ENCODE peak calls at places on chromosomes 2 and 18, in seven cellular contexts. O, L, X, B, V, D and T are unnamed samples.

GRCh38 chr2:27304488-27305240 is 3.6 kb downstream of the UCN start:
- DNase-seq in O (no peak), L (no peak), X (no peak), B (no peak), V (no peak), D (no peak), T (no peak)

GRCh38 chr2:108909275-108909823 is 79.7 kb downstream of the EDAR start:
- DNase-seq in O (no peak), L (no peak), X (no peak), B (no peak), V (peak; percentile 37), D (no peak), T (peak; percentile 18)

GRCh38 chr2:11655495-11655894 is 14.5 kb downstream of the NTSR2 start:
- DNase-seq in O (no peak), L (no peak), X (no peak), B (no peak), V (no peak), D (no peak), T (no peak)

GRCh38 chr18:77116201-77117080 is 16.1 kb downstream of the MBP start:
- DNase-seq in O (no peak), L (no peak), X (no peak), B (no peak), V (no peak), D (no peak), T (no peak)

GRCh38 chr2:235659767-235660322 is 166.0 kb downstream of the AGAP1 start:
- DNase-seq in O (peak; percentile 93), L (no peak), X (no peak), B (peak; percentile 95), V (no peak), D (no peak), T (no peak)

GRCh38 chr18:23857756-23858155 is 156.8 kb upstream of the TTC39C start:
- DNase-seq in O (peak; percentile 82), L (no peak), X (no peak), B (peak; percentile 32), V (no peak), D (peak; percentile 89), T (no peak)

GRCh38 chr2:39665811-39666488 is at the start of gene TMEM178A:
- DNase-seq in O (no peak), L (no peak), X (peak; percentile 70), B (peak; percentile 15), V (peak; percentile 76), D (no peak), T (peak; percentile 67)

GRCh38 chr18:59621027-59621426 is 76.2 kb downstream of the CCBE1 start:
- DNase-seq in O (peak; percentile 61), L (no peak), X (no peak), B (no peak), V (peak; percentile 24), D (no peak), T (no peak)

GRCh38 chr2:1811258-1811970 is 67.1 kb upstream of the PXDN start:
- DNase-seq in O (peak; percentile 5), L (no peak), X (no peak), B (no peak), V (no peak), D (no peak), T (no peak)

GRCh38 chr18:9323750-9324445 is 10.7 kb upstream of the TWSG1 start:
- DNase-seq in O (peak; percentile 89), L (no peak), X (no peak), B (peak; percentile 61), V (no peak), D (no peak), T (no peak)

GRCh38 chr2:216539791-216540241 is 41.2 kb downstream of the RPL37A start:
- DNase-seq in O (peak; percentile 49), L (no peak), X (no peak), B (no peak), V (no peak), D (no peak), T (no peak)

DNA sequence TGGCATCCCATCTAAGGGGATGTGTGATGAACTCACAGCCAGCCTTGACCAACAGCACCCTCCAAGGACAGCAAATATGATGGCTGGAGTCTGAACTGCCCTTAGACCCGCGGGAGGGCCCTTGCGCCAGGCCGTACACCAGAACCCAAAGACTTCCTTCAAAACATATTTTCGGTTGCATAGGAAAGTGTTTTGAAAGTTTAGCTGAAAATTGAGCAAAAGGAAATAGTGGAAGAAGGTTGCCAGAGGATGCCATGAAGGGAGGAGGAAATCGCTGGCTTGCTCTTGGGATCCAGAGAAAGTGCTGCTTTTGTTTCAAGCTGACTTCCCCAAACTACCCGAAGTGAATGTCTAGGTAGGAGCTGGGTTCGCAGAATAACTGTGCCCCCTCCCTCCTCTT is 61.3 kb downstream of the IL1R2 start:
- DNase-seq in O (no peak), L (no peak), X (no peak), B (no peak), V (no peak), D (no peak), T (no peak)
- H3K18ac ChIP-seq in O (no peak overlapping the region), L (no peak overlapping the region), X (no peak overlapping the region), B (peak overlapping the region; percentile 89), V (no peak overlapping the region), D (no peak overlapping the region), T (no peak overlapping the region)

DNA sequence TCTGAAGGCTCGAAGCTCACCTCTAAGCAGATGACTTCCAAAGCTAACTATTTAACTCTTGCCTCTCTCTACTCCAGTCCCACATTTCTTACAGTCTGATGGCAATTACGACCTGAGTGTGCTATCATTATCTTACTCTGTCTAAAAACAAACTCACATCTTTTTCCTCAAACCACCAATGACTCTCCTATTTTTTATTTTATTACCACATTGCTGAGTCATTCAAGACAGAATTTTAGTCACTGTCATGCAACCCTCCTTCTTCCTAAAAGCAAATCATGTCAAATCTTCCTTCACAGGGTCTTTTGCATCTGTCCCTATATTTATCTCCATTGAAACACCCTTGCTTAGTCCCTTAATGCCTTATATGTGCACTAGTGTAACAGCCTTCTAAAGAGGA is 34.6 kb upstream of the C2orf15 start:
- DNase-seq in O (no peak), L (no peak), X (no peak), B (no peak), V (no peak), D (no peak), T (no peak)
- H3K9ac ChIP-seq in O (no peak overlapping the region), L (no peak overlapping the region), X (no peak overlapping the region), B (no peak overlapping the region), V (no peak overlapping the region), D (no peak overlapping the region), T (no peak overlapping the region)

DNA sequence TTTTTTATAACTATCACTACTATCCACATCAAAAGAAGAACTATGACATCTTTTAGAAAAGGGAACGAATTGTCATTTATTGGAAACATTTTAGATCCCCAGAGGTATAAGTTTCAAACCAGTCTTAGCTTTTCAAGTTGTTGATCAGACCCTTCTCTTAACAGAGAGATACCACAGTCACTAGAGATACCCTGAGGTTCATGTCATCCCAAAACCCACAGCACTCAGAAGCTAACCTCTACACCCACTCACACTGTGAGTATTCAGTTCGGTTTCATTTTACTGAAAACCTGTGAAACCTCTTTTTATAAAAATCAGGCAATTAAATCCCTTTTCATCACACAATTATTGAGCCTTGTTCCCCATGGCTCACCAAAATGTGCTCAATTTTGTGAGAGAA is 156.2 kb downstream of the DTNA start:
- DNase-seq in O (no peak), L (no peak), X (no peak), B (no peak), V (no peak), D (no peak), T (no peak)
- H3K18ac ChIP-seq in O (no peak overlapping the region), L (no peak overlapping the region), X (no peak overlapping the region), B (no peak overlapping the region), V (no peak overlapping the region), D (no peak overlapping the region), T (no peak overlapping the region)

GRCh38 chr2:28348149-28348567 is 44.5 kb upstream of the FOSL2 start:
- DNase-seq in O (no peak), L (no peak), X (no peak), B (no peak), V (no peak), D (no peak), T (no peak)
- H3K9ac ChIP-seq in O (no peak overlapping the region), L (no peak overlapping the region), X (no peak overlapping the region), B (peak overlapping the region; percentile 71), V (no peak overlapping the region), D (no peak overlapping the region), T (no peak overlapping the region)

DNA sequence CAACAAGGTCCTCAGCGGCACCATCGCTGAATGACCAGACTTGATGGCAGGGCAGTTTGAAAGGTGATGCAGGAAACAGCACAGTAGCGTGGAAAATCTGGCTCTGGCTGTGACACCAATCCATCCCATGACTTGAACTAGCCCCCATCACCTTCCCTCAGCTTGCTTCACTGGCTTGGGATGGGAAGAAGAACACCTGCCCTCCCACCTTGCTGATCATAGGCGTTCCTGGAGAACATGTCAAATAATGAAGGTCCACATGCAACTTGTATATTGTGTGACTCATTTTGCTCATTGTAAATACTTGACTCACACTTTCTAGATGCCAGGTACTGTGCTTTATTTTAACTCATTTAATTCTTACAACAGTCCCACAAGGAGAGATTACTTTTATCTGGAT is 292.4 kb upstream of the SPRED2 start:
- DNase-seq in O (no peak), L (no peak), X (no peak), B (no peak), V (no peak), D (no peak), T (no peak)
- H3K18ac ChIP-seq in O (no peak overlapping the region), L (peak overlapping the region; percentile 69), X (no peak overlapping the region), B (no peak overlapping the region), V (no peak overlapping the region), D (no peak overlapping the region), T (no peak overlapping the region)

GRCh38 chr2:197717863-197718262 is 12.7 kb downstream of the MARS2 start:
- DNase-seq in O (no peak), L (no peak), X (no peak), B (no peak), V (no peak), D (no peak), T (no peak)
- H3K9ac ChIP-seq in O (no peak overlapping the region), L (no peak overlapping the region), X (no peak overlapping the region), B (no peak overlapping the region), V (no peak overlapping the region), D (no peak overlapping the region), T (no peak overlapping the region)

DNA sequence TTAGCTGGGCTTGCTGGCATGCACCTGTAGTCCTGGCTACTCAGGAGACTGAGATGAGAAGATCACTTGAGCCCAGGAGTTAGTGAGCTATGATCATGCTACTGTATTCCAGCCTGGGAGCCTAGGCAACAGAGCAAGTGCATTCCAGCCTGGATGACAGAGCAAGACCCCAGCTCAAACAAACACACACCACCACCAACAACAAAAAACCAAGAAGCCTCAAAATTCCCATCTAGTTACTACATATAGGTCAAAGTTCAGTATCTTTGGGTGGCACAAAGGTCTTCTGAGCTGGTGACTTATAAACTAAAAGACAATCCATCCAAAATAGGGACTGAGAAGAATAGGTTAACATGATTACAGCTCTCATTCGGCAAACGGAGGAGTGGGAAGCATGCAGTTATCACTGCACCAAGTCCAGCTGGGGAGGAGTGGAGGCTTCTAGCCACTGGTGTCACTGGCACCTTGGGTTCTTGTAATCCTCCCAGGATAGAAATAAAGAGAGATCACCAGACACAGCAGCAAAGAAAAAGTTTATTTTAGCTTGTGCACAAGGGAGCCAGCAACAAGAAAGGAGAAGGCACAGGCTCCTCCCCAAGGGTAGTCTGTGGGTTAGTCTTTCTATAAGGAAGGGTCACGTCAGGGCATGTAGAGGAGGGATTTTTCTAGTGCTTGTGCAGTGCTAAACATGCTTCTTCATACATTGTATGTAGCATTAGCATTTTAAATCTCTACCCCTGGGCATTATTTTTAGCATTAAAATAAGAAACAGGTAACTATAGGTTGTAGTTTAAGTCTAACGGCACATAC is 57.5 kb downstream of the SH2D6 start:
- DNase-seq in O (no peak), L (no peak), X (no peak), B (no peak), V (no peak), D (no peak), T (no peak)
- H3K18ac ChIP-seq in O (peak overlapping the region; percentile 20), L (no peak overlapping the region), X (no peak overlapping the region), B (no peak overlapping the region), V (no peak overlapping the region), D (no peak overlapping the region), T (no peak overlapping the region)